ENCODE peak calls at places on chromosomes 4 and X, in four cellular contexts. X is SW480, R is progenitor cell of endocrine pancreas, L is GM04503. Q is an unnamed sample.

GRCh38 chr4:82898322-82899243 is 2.0 kb upstream of the THAP9 start:
- DNase-seq in X (peak; percentile 21), R (no peak), L (peak; percentile 90), Q (no peak)

GRCh38 chrX:121642415-121642814 is 595.0 kb downstream of the GLUD2 start:
- DNase-seq in X (no peak), R (no peak), L (peak; percentile 10), Q (no peak)

GRCh38 chrX:123088331-123088730 is 95.7 kb upstream of the GRIA3 start:
- DNase-seq in X (no peak), R (no peak), L (peak; percentile 7), Q (no peak)

GRCh38 chr4:128587382-128587781 is 222.1 kb upstream of the JADE1 start:
- DNase-seq in X (no peak), R (no peak), L (no peak), Q (no peak)

GRCh38 chrX:20026278-20026677 is 35.4 kb upstream of the BCLAF3 start:
- DNase-seq in X (peak; percentile 48), R (no peak), L (no peak), Q (no peak)

GRCh38 chrX:138761380-138761779 is 49.9 kb upstream of the FGF13 start:
- DNase-seq in X (no peak), R (no peak), L (no peak), Q (no peak)

GRCh38 chr4:10762541-10762940 is 78.0 kb upstream of the CLNK start:
- DNase-seq in X (no peak), R (no peak), L (no peak), Q (no peak)

GRCh38 chr4:53068755-53069154 is 206.6 kb downstream of the RASL11B start:
- DNase-seq in X (no peak), R (no peak), L (no peak), Q (no peak)

GRCh38 chrX:44104699-44105098 is 131.5 kb upstream of the NDP start:
- DNase-seq in X (no peak), R (no peak), L (no peak), Q (no peak)

Q was measured in NCI-H1930.